ENCODE peak calls at places on chromosomes 2 and 18, in five cellular contexts. I, V, Y, S and A are unnamed samples.

GRCh38 chr2:239961662-239962220 is 63.4 kb downstream of the NDUFA10 start:
- DNase-seq in V (no peak), S (no peak), Y (no peak), I (no peak), A (no peak)

GRCh38 chr18:47244041-47244440 is 7.4 kb downstream of the SKOR2 start:
- DNase-seq in S (no peak), Y (no peak), V (no peak), I (no peak), A (no peak)

GRCh38 chr2:70784320-70784719 is 6.1 kb downstream of the FIGLA start:
- DNase-seq in I (no peak), V (no peak), Y (no peak), S (no peak), A (no peak)

GRCh38 chr2:188677182-188677581 is 297.0 kb upstream of the COL3A1 start:
- DNase-seq in V (no peak), S (no peak), Y (no peak), I (no peak), A (no peak)

GRCh38 chr2:225512873-225513580 is 113.5 kb downstream of the NYAP2 start:
- DNase-seq in S (no peak), Y (no peak), I (peak), V (no peak), A (no peak)

GRCh38 chr2:182377467-182377866 is 49.4 kb downstream of the PDE1A start:
- DNase-seq in S (no peak), I (no peak), Y (no peak), V (no peak), A (no peak)

GRCh38 chr2:66536290-66536673 is 101.4 kb downstream of the MEIS1 start:
- DNase-seq in Y (no peak), I (no peak), V (no peak), S (no peak), A (no peak)

GRCh38 chr2:175168564-175168945 is 552 bp upstream of the ATF2 start:
- DNase-seq in S (no peak), V (no peak), Y (no peak), I (no peak), A (no peak)

GRCh38 chr18:6427281-6427680 is 12.6 kb upstream of the L3MBTL4 start:
- DNase-seq in I (no peak), V (no peak), S (no peak), Y (no peak), A (no peak)

GRCh38 chr2:11710210-11710609 is 36.2 kb upstream of the LPIN1 start:
- DNase-seq in Y (no peak), V (no peak), I (peak), S (no peak), A (no peak)

GRCh38 chr18:29882620-29883019 is 1159.9 kb downstream of the DSC3 start:
- DNase-seq in I (peak), S (no peak), V (no peak), Y (no peak), A (no peak)

GRCh38 chr2:218011641-218012040 is 8.8 kb upstream of the TNS1 start:
- DNase-seq in I (no peak), S (no peak), V (no peak), Y (no peak), A (no peak)